ENCODE peak calls at places on chromosomes 5 and 9, in seven cellular contexts. S is SK-N-SH, M is GM12878, P is GM12891, K is HepG2, A is K562, F is H1. N is an unnamed sample.

GRCh38 chr5:125487231-125487630 is 740.8 kb upstream of the ZNF608 start:
- DNase-seq in F (no peak), M (no peak), S (no peak), K (no peak), P (no peak), A (no peak), N (no peak)

GRCh38 chr9:69452110-69452780 is 127.2 kb downstream of the ENTREP1 start:
- DNase-seq in M (no peak), S (no peak), K (no peak), P (no peak), F (no peak), A (no peak), N (no peak)

GRCh38 chr5:79474416-79475173 is 39.3 kb downstream of the HOMER1 start:
- DNase-seq in P (no peak), F (no peak), M (no peak), K (no peak), S (no peak), A (no peak), N (no peak)

GRCh38 chr9:109206670-109207069 is 39.6 kb upstream of the FRRS1L start:
- DNase-seq in K (peak; percentile 7), F (peak; percentile 17), M (no peak), P (no peak), A (no peak), S (no peak), N (no peak)

GRCh38 chr5:172871982-172872381 is 37.9 kb downstream of the ERGIC1 start:
- DNase-seq in A (no peak), M (no peak), K (no peak), P (no peak), F (no peak), S (no peak), N (no peak)

GRCh38 chr5:100464418-100464817 is 70.8 kb upstream of the FAM174A start:
- DNase-seq in K (no peak), F (no peak), M (no peak), P (no peak), A (no peak), S (no peak), N (no peak)

GRCh38 chr5:96293966-96294886 is 138.8 kb downstream of the PCSK1 start:
- DNase-seq in K (no peak), A (no peak), P (no peak), S (no peak), M (no peak), F (no peak), N (no peak)

GRCh38 chr5:172303090-172303995 is 19.8 kb upstream of the UBTD2 start:
- DNase-seq in A (no peak), F (no peak), M (no peak), S (no peak), P (no peak), K (peak; percentile 16), N (no peak)

GRCh38 chr9:136484153-136485048 is 1.6 kb upstream of the SEC16A start:
- DNase-seq in S (no peak), M (no peak), F (no peak), A (no peak), K (peak; percentile 74), P (no peak), N (no peak)

GRCh38 chr5:174612686-174613085 is 111.7 kb upstream of the MSX2 start:
- DNase-seq in K (no peak), A (no peak), P (no peak), F (no peak), S (no peak), M (no peak), N (no peak)

GRCh38 chr9:18379073-18379811 is 94.7 kb upstream of the ADAMTSL1 start:
- DNase-seq in A (no peak), S (no peak), F (peak; percentile 25), M (no peak), P (no peak), K (no peak), N (no peak)

GRCh38 chr5:418681-419121 is 24.3 kb upstream of the EXOC3 start:
- DNase-seq in A (no peak), K (no peak), S (no peak), P (no peak), M (no peak), F (no peak), N (no peak)

GRCh38 chr9:106956971-106957370 is 94.0 kb downstream of the ZNF462 start:
- DNase-seq in M (no peak), A (no peak), S (no peak), F (no peak), K (no peak), P (no peak), N (no peak)

GRCh38 chr5:96977228-96977627 is 41.3 kb downstream of the LNPEP start:
- DNase-seq in P (no peak), K (no peak), M (no peak), S (no peak), F (no peak), A (no peak), N (no peak)

GRCh38 chr9:5908918-5909317 is 18.2 kb downstream of the MLANA start:
- DNase-seq in P (no peak), K (no peak), F (no peak), S (no peak), M (no peak), A (no peak), N (no peak)

GRCh38 chr5:172740483-172741205 is 30.4 kb downstream of the DUSP1 start:
- DNase-seq in F (no peak), A (no peak), S (no peak), K (no peak), M (no peak), P (no peak), N (no peak)

GRCh38 chr9:84266087-84266561 is 74.4 kb downstream of the SLC28A3 start:
- DNase-seq in P (no peak), F (no peak), M (no peak), K (peak; percentile 16), S (no peak), A (no peak), N (no peak)

GRCh38 chr5:89520771-89521170 is 637.8 kb upstream of the MEF2C start:
- DNase-seq in M (no peak), S (no peak), F (no peak), A (no peak), K (no peak), P (no peak), N (no peak)

GRCh38 chr5:158560170-158560569 is 539.5 kb downstream of the EBF1 start:
- DNase-seq in P (peak; percentile 35), S (no peak), A (no peak), K (peak; percentile 9), F (no peak), M (peak; percentile 80), N (peak; percentile 23)

GRCh38 chr5:67182406-67182805 is 14.2 kb downstream of the CD180 start:
- DNase-seq in F (no peak), K (no peak), M (no peak), A (peak; percentile 20), P (no peak), S (no peak), N (no peak)

GRCh38 chr5:65104831-65105230 is 336.1 kb downstream of the CWC27 start:
- DNase-seq in M (no peak), F (no peak), P (no peak), K (no peak), S (no peak), A (no peak), N (no peak)

GRCh38 chr5:89342106-89342876 is 459.3 kb upstream of the MEF2C start:
- DNase-seq in P (no peak), A (no peak), S (no peak), M (peak; percentile 82), K (no peak), F (no peak), N (no peak)

GRCh38 chr5:69048233-69048632 is 45.6 kb upstream of the SLC30A5 start:
- DNase-seq in F (no peak), A (no peak), S (peak; percentile 48), K (peak; percentile 7), M (no peak), P (no peak), N (no peak)

GRCh38 chr9:99135498-99135897 is 30.6 kb downstream of the TGFBR1 start:
- DNase-seq in F (no peak), P (no peak), K (no peak), M (no peak), S (no peak), A (no peak), N (no peak)

GRCh38 chr5:60672693-60673264 is 27.2 kb downstream of the DEPDC1B start:
- DNase-seq in S (no peak), F (no peak), P (no peak), M (no peak), K (peak; percentile 98), A (no peak), N (no peak)

GRCh38 chr9:20683351-20684034 is 566 bp upstream of the FOCAD start:
- DNase-seq in F (no peak), M (no peak), S (peak; percentile 45), K (peak; percentile 25), P (peak; percentile 6), A (peak; percentile 14), N (peak; percentile 5)

GRCh38 chr9:79565245-79565644 is 6.5 kb upstream of the TLE4 start:
- DNase-seq in F (no peak), P (no peak), K (no peak), A (no peak), S (no peak), M (peak; percentile 42), N (no peak)

GRCh38 chr5:95530441-95530840 is 24.3 kb downstream of the SKIC3 start:
- DNase-seq in P (no peak), S (no peak), K (no peak), A (no peak), F (no peak), M (no peak), N (no peak)

GRCh38 chr5:124648902-124649467 is 97.5 kb downstream of the ZNF608 start:
- DNase-seq in S (no peak), K (peak; percentile 62), M (no peak), P (no peak), A (no peak), F (no peak), N (no peak)

GRCh38 chr5:32471784-32472183 is 27.2 kb upstream of the ZFR start:
- DNase-seq in P (no peak), S (peak; percentile 21), K (no peak), M (no peak), F (no peak), A (no peak), N (no peak)
- TF ChIP-seq POLR2AphosphoS5 in P (no peak), S (no peak), K (no peak), M (no peak), F (no peak), A (no peak), N (no peak)

GRCh38 chr5:113022661-113023060 is 46.1 kb downstream of the DCP2 start:
- DNase-seq in M (peak; percentile 11), F (no peak), P (no peak), K (no peak), S (no peak), A (no peak), N (no peak)
- TF ChIP-seq TAF1 in M (no peak), F (no peak), P (no peak), K (no peak), S (no peak), A (no peak), N (no peak)

GRCh38 chr9:128097156-128098016 is 29.4 kb downstream of the SLC25A25 start:
- DNase-seq in P (no peak), F (no peak), A (no peak), K (no peak), S (no peak), M (no peak), N (no peak)
- TF ChIP-seq POLR2AphosphoS5 in P (no peak), F (no peak), A (no peak), K (no peak), S (no peak), M (no peak), N (no peak)

DNA sequence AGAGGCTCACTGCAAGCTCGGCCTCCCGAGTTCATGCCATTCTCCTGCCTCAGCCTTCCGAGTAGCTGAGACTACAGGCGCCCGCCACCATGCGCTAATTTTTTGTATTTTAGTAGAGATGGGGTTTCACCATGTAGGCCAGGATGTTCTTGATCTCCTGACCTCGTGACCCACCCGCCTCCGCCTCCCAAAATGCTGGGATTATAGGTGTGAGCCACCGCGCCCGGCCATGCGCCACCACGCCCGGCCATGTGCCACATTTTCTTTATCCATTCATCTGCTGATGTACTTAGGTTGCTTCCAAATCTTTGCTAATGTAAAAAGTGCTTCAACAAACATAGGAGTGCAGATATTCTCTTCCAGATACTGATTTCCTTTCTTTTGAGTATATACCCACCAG is 408.6 kb downstream of the CAAP1 start:
- DNase-seq in F (no peak), P (no peak), M (no peak), K (no peak), A (no peak), S (no peak), N (no peak)
- TF ChIP-seq TAF1 in F (no peak), P (no peak), M (no peak), K (no peak), A (no peak), S (no peak), N (no peak)